ENCODE peak calls at places on chromosomes 3 and 15, in eight cellular contexts. H, A, T, K, N, P, Z and O are unnamed samples.

GRCh38 chr3:136898954-136899353 is 36.9 kb downstream of the NCK1 start:
- DNase-seq in N (no peak), H (no peak), T (no peak), P (no peak), K (no peak), Z (no peak), A (no peak), O (no peak)

GRCh38 chr3:46888705-46889104 is 11.2 kb downstream of the PTH1R start:
- DNase-seq in N (no peak), T (no peak), H (no peak), A (no peak), Z (no peak), K (no peak), P (no peak), O (no peak)

GRCh38 chr3:131535131-131535530 is 32.4 kb upstream of the MRPL3 start:
- DNase-seq in K (no peak), P (no peak), H (peak; percentile 20), T (no peak), N (no peak), A (no peak), Z (no peak), O (no peak)

GRCh38 chr15:74983725-74984231 is 11.6 kb upstream of the SCAMP5 start:
- DNase-seq in A (no peak), K (no peak), H (no peak), Z (no peak), P (no peak), T (no peak), N (no peak), O (no peak)

GRCh38 chr3:41050149-41050548 is 149.2 kb upstream of the CTNNB1 start:
- DNase-seq in A (no peak), N (no peak), H (no peak), T (no peak), K (no peak), P (no peak), Z (no peak), O (no peak)

GRCh38 chr15:25060996-25061620 is 106.3 kb downstream of the SNRPN start:
- DNase-seq in T (no peak), Z (no peak), N (no peak), H (no peak), K (peak; percentile 19), A (no peak), P (no peak), O (no peak)

GRCh38 chr3:108136888-108137814 is 46.3 kb upstream of the CD47 start:
- DNase-seq in K (no peak), A (no peak), N (no peak), H (no peak), T (no peak), Z (no peak), P (no peak), O (no peak)

GRCh38 chr15:62250176-62250575 is 85.1 kb upstream of the C2CD4B start:
- DNase-seq in Z (no peak), K (no peak), H (no peak), P (no peak), A (no peak), N (no peak), T (no peak), O (no peak)

GRCh38 chr3:183529717-183530116 is 25.8 kb downstream of the KLHL6 start:
- DNase-seq in H (no peak), P (no peak), K (no peak), A (no peak), Z (no peak), N (no peak), T (no peak), O (no peak)

GRCh38 chr3:115072265-115073008 is 74.7 kb downstream of the ZBTB20 start:
- DNase-seq in A (no peak), H (peak; percentile 26), N (no peak), K (no peak), Z (no peak), T (no peak), P (no peak), O (no peak)

GRCh38 chr3:71421820-71422566 is 161.5 kb downstream of the FOXP1 start:
- DNase-seq in H (no peak), P (no peak), N (no peak), Z (no peak), K (no peak), A (no peak), T (peak; percentile 38), O (no peak)

GRCh38 chr15:73630030-73630429 is 3.2 kb downstream of the NPTN start:
- DNase-seq in T (no peak), H (no peak), A (no peak), Z (no peak), N (no peak), K (no peak), P (no peak), O (no peak)

GRCh38 chr15:60351066-60351465 is 46.7 kb downstream of the ANXA2 start:
- DNase-seq in N (no peak), T (no peak), Z (no peak), P (no peak), H (peak; percentile 45), A (no peak), K (peak; percentile 44), O (no peak)

GRCh38 chr3:140597364-140597763 is 80.5 kb upstream of the TRIM42 start:
- DNase-seq in P (no peak), H (no peak), K (no peak), N (no peak), A (no peak), Z (no peak), T (no peak), O (no peak)

GRCh38 chr3:120625199-120625598 is 29.1 kb downstream of the NDUFB4 start:
- DNase-seq in H (no peak), K (no peak), Z (no peak), P (no peak), N (no peak), A (no peak), T (no peak), O (no peak)

GRCh38 chr15:78018445-78018844 is 59.1 kb downstream of the TBC1D2B start:
- DNase-seq in A (no peak), N (no peak), K (no peak), H (no peak), Z (no peak), T (no peak), P (no peak), O (no peak)

GRCh38 chr3:187025656-187026320 is 95.5 kb downstream of the ST6GAL1 start:
- DNase-seq in H (no peak), A (no peak), N (no peak), Z (no peak), K (no peak), P (no peak), T (peak; percentile 39), O (no peak)

GRCh38 chr15:22952826-22953579 is 27.2 kb downstream of the CYFIP1 start:
- DNase-seq in Z (no peak), P (no peak), A (no peak), K (no peak), T (no peak), N (no peak), H (peak; percentile 69), O (no peak)

GRCh38 chr15:76431936-76432335 is 95.4 kb downstream of the ISL2 start:
- DNase-seq in H (no peak), K (no peak), T (no peak), N (no peak), Z (no peak), P (peak; percentile 25), A (no peak), O (no peak)

GRCh38 chr3:42263354-42264346 is 2.3 kb downstream of the CCK start:
- DNase-seq in T (peak; percentile 15), A (no peak), P (no peak), N (no peak), K (no peak), H (no peak), Z (no peak), O (no peak)

GRCh38 chr3:55721716-55722484 is 234.8 kb upstream of the WNT5A start:
- DNase-seq in Z (no peak), P (peak; percentile 33), A (peak; percentile 10), T (no peak), N (no peak), H (peak; percentile 47), K (no peak), O (no peak)

GRCh38 chr3:38497026-38497425 is 886 bp downstream of the EXOG start:
- DNase-seq in Z (no peak), K (no peak), T (no peak), N (no peak), H (no peak), A (no peak), P (no peak), O (no peak)

GRCh38 chr3:45575491-45575923 is 19.0 kb upstream of the LIMD1 start:
- DNase-seq in H (peak; percentile 48), A (no peak), K (no peak), T (no peak), P (peak; percentile 48), N (no peak), Z (no peak), O (no peak)

GRCh38 chr15:48974865-48975264 is 11.1 kb upstream of the SHC4 start:
- DNase-seq in T (no peak), K (no peak), N (no peak), A (no peak), P (no peak), Z (no peak), H (no peak), O (no peak)
- TF ChIP-seq CTCF in T (no peak), K (no peak), N (peak; percentile 24), A (no peak), P (peak; percentile 59), Z (no peak), H (peak; percentile 15), O (no peak)

GRCh38 chr15:96889734-96890480 is 559.4 kb downstream of the NR2F2 start:
- DNase-seq in T (no peak), Z (no peak), N (no peak), K (no peak), A (peak; percentile 26), P (no peak), H (peak; percentile 44), O (no peak)
- H3K4me3 ChIP-seq in T (peak overlapping the region; percentile 46), Z (peak overlapping the region; percentile 55), N (peak overlapping the region; percentile 38), K (peak overlapping the region; percentile 17), A (peak overlapping the region; percentile 31), P (peak overlapping the region; percentile 46), H (peak overlapping the region; percentile 49), O (peak overlapping the region; percentile 3)

GRCh38 chr3:48617559-48617958 is 4.0 kb downstream of the TMEM89 start:
- DNase-seq in K (no peak), A (no peak), P (no peak), N (no peak), H (no peak), Z (no peak), T (no peak), O (peak; percentile 5)

GRCh38 chr3:48621461-48621869 is at the start of gene TMEM89:
- DNase-seq in Z (no peak), P (no peak), T (no peak), N (no peak), H (no peak), A (no peak), K (no peak), O (peak; percentile 66)

GRCh38 chr3:48624767-48625166 is 3.2 kb upstream of the TMEM89 start:
- DNase-seq in H (no peak), N (no peak), P (no peak), K (no peak), T (no peak), A (no peak), Z (no peak), O (peak; percentile 14)

GRCh38 chr3:48623851-48624547 is 2.4 kb upstream of the TMEM89 start:
- DNase-seq in P (no peak), N (no peak), K (no peak), T (no peak), H (no peak), A (no peak), Z (no peak), O (peak; percentile 24)

GRCh38 chr3:48619541-48620524 is 1.7 kb downstream of the TMEM89 start:
- DNase-seq in N (no peak), Z (no peak), H (no peak), T (no peak), K (no peak), A (no peak), P (no peak), O (peak; percentile 21)
- H3K27ac ChIP-seq in N (no peak overlapping the region), Z (no peak overlapping the region), H (no peak overlapping the region), T (no peak overlapping the region), K (no peak overlapping the region), A (no peak overlapping the region), P (no peak overlapping the region), O (no peak overlapping the region)

GRCh38 chr15:70584838-70585706 is 178.3 kb downstream of the UACA start:
- DNase-seq in A (no peak), T (peak; percentile 68), P (no peak), Z (peak; percentile 18), N (no peak), H (peak; percentile 32), K (no peak), O (no peak)
- TF ChIP-seq CTCF in A (peak; percentile 38), T (peak; percentile 69), P (peak; percentile 51), Z (peak; percentile 26), N (peak; percentile 58), H (peak; percentile 45), K (no peak), O (peak; percentile 28)